ENCODE peak calls at places on chromosomes 5 and 9, in four cellular contexts. F, E, N and P are unnamed samples.

GRCh38 chr9:128372188-128372641 is 1.0 kb downstream of the URM1 start:
- DNase-seq in F (no peak), E (peak; percentile 60), N (no peak), P (no peak)

GRCh38 chr9:132506907-132507669 is 75.3 kb upstream of the BARHL1 start:
- DNase-seq in E (no peak), F (peak; percentile 40), N (no peak), P (no peak)

GRCh38 chr9:120891255-120891954 is 14.4 kb upstream of the PHF19 start:
- DNase-seq in N (no peak), E (no peak), F (peak; percentile 71), P (no peak)

GRCh38 chr5:85000671-85001070 is 616.0 kb upstream of the EDIL3 start:
- DNase-seq in N (no peak), E (no peak), F (no peak), P (no peak)

GRCh38 chr5:167993771-167994170 is 297.7 kb upstream of the WWC1 start:
- DNase-seq in F (no peak), N (no peak), E (no peak), P (no peak)

GRCh38 chr9:104319198-104319597 is 184.9 kb upstream of the OR13F1 start:
- DNase-seq in N (no peak), E (no peak), F (no peak), P (no peak)

GRCh38 chr9:98902925-98903324 is 40.8 kb upstream of the COL15A1 start:
- DNase-seq in N (no peak), E (no peak), F (no peak), P (no peak)

GRCh38 chr5:176425791-176426190 is 9.5 kb upstream of the CLTB start:
- DNase-seq in F (no peak), N (no peak), E (no peak), P (no peak)

GRCh38 chr5:52861368-52861767 is 73.7 kb downstream of the ITGA1 start:
- DNase-seq in E (no peak), F (no peak), N (no peak), P (no peak)

GRCh38 chr9:135413086-135413375 is 66.6 kb upstream of the PPP1R26 start:
- DNase-seq in N (no peak), F (no peak), E (no peak), P (no peak)

GRCh38 chr9:87100001-87100400 is 152.7 kb upstream of the GAS1 start:
- DNase-seq in N (no peak), F (no peak), E (no peak), P (no peak)

GRCh38 chr5:83974151-83974822 is 253.6 kb upstream of the HAPLN1 start:
- DNase-seq in E (peak; percentile 12), N (no peak), F (no peak), P (no peak)

GRCh38 chr5:139215176-139215975 is 17.2 kb upstream of the SIL1 start:
- DNase-seq in F (no peak), N (no peak), E (peak; percentile 90), P (peak; percentile 83)

GRCh38 chr5:122311400-122311887 is 593 bp upstream of the SNCAIP start:
- DNase-seq in N (no peak), E (peak; percentile 47), F (no peak), P (no peak)

GRCh38 chr5:45507174-45507573 is 189.0 kb downstream of the HCN1 start:
- DNase-seq in E (peak; percentile 78), F (no peak), N (no peak), P (no peak)

GRCh38 chr9:89814340-89815040 is 209.7 kb downstream of the GADD45G start:
- DNase-seq in N (no peak), F (no peak), E (peak; percentile 60), P (no peak)

GRCh38 chr5:6753851-6754250 is 40.6 kb downstream of the TENT4A start:
- DNase-seq in N (no peak), F (no peak), E (no peak), P (no peak)

GRCh38 chr5:133977858-133978257 is 9.4 kb upstream of the C5orf15 start:
- DNase-seq in F (no peak), E (no peak), N (no peak), P (no peak)

GRCh38 chr5:79935992-79936643 is 54.9 kb downstream of the MTX3 start:
- DNase-seq in F (no peak), N (no peak), E (no peak), P (no peak)

GRCh38 chr9:121596515-121596914 is 54.9 kb upstream of the DAB2IP start:
- DNase-seq in N (no peak), F (no peak), E (no peak), P (no peak)

GRCh38 chr9:78443946-78444345 is 147.0 kb downstream of the PSAT1 start:
- DNase-seq in N (no peak), E (no peak), F (no peak), P (no peak)

GRCh38 chr5:11617080-11617479 is 287.2 kb downstream of the CTNND2 start:
- DNase-seq in F (no peak), N (no peak), E (no peak), P (no peak)

GRCh38 chr5:159458217-159458711 is 128.0 kb upstream of the IL12B start:
- DNase-seq in F (no peak), E (no peak), N (no peak), P (no peak)
- TF ChIP-seq POLR2AphosphoS5 in F (no peak), E (no peak), N (no peak), P (no peak)

GRCh38 chr9:83701769-83702168 is 6.0 kb downstream of the UBQLN1 start:
- DNase-seq in F (no peak), N (no peak), E (peak; percentile 88), P (no peak)
- H3K27ac ChIP-seq in F (peak overlapping the region; percentile 28), N (no peak overlapping the region), E (peak overlapping the region; percentile 57), P (no peak overlapping the region)

GRCh38 chr5:32805966-32806626 is 95.0 kb downstream of the NPR3 start:
- DNase-seq in F (no peak), N (no peak), E (no peak), P (no peak)
- H3K9ac ChIP-seq in F (no peak overlapping the region), N (no peak overlapping the region), E (no peak overlapping the region), P (no peak overlapping the region)

GRCh38 chr9:137127301-137128157 is 11.4 kb upstream of the GRIN1 start:
- DNase-seq in F (peak; percentile 47), N (no peak), E (peak; percentile 35), P (no peak)

GRCh38 chr9:137128158-137129088 is 10.5 kb upstream of the GRIN1 start:
- DNase-seq in N (no peak), E (no peak), F (peak; percentile 18), P (no peak)

GRCh38 chr9:137129089-137129455 is 9.9 kb upstream of the GRIN1 start:
- DNase-seq in F (no peak), N (no peak), E (no peak), P (no peak)

GRCh38 chr9:137130176-137130755 is 8.7 kb upstream of the GRIN1 start:
- DNase-seq in F (no peak), E (no peak), N (no peak), P (no peak)

GRCh38 chr9:137129456-137130175 is 9.3 kb upstream of the GRIN1 start:
- DNase-seq in N (peak; percentile 81), F (peak; percentile 88), E (peak; percentile 92), P (peak; percentile 40)
- TF ChIP-seq POLR2AphosphoS5 in N (peak; percentile 96), F (peak; percentile 82), E (peak; percentile 92), P (peak; percentile 92)

GRCh38 chr9:109325089-109325488 is 4.2 kb upstream of the EPB41L4B start:
- DNase-seq in E (no peak), N (no peak), F (no peak), P (no peak)

GRCh38 chr9:109331353-109331752 is 10.5 kb upstream of the EPB41L4B start:
- DNase-seq in E (no peak), F (no peak), N (no peak), P (no peak)

GRCh38 chr9:109335121-109335520 is 14.3 kb upstream of the EPB41L4B start:
- DNase-seq in N (no peak), F (no peak), E (no peak), P (no peak)

GRCh38 chr9:109323771-109324170 is 2.9 kb upstream of the EPB41L4B start:
- DNase-seq in E (no peak), F (no peak), N (no peak), P (no peak)

DNA sequence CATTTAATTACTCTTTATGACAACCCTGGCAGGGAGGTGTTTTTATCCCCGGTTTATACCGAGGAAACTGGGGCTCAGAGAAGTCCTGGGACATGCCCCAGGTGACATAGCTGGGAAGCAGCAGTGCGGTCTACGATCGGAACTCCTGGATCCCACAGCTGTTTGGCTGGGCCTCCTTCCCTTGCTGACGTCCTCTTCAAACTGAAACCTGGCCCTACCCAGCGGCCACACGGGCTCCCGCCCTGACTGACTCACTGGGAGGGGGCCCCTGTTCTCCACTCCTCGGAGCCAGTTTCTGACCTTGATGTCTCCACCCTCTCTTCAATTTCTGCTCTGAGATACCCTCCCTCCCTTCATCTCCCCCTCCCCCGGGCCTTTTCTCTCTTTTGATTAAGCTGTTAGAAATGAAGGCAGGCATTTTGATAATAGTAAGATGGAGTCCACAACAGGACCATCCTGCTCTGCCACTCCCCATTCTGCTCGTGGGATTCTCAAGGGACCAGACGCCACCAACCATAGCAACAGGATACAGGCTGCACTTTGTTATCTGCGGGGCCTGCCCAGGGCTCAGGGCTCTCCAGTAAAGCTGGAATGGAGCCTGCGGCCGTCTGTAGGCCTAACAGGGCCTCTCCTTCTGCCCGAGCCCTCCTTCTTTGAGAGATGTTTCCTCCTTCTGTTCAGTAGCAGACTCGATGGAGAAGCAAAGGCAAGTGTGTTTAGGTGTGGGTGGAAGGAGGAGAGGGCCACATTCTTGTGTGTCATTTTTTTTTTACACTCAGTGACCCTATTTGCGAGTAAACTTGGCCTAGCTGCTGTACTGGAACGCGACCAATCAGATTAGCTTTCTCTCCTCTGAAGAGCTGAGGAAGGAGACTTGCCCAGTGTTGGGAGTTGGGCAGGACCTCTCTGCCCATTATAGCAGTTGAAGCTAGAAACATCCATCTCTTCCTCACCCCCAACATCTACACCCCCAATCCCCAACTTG is 8.7 kb upstream of the EPB41L4B start:
- DNase-seq in E (no peak), F (no peak), N (no peak), P (no peak)
- H3K27ac ChIP-seq in E (no peak overlapping the region), F (no peak overlapping the region), N (no peak overlapping the region), P (no peak overlapping the region)

GRCh38 chr5:24643255-24643654 is 1.5 kb downstream of the CDH10 start:
- DNase-seq in N (no peak), E (no peak), F (no peak), P (no peak)

GRCh38 chr5:24646915-24647314 is 2.1 kb upstream of the CDH10 start:
- DNase-seq in N (no peak), F (no peak), E (no peak), P (no peak)

GRCh38 chr5:24642022-24642421 is 2.8 kb downstream of the CDH10 start:
- DNase-seq in E (no peak), F (no peak), N (no peak), P (peak; percentile 55)

GRCh38 chr5:24643880-24644279 is 898 bp downstream of the CDH10 start:
- DNase-seq in F (no peak), E (no peak), N (no peak), P (no peak)

GRCh38 chr5:24644757-24645156 is at the start of gene CDH10:
- DNase-seq in F (no peak), E (no peak), N (no peak), P (no peak)
- H3K9ac ChIP-seq in F (no peak within 1 kb of the TSS), E (no peak within 1 kb of the TSS), N (no peak within 1 kb of the TSS), P (no peak within 1 kb of the TSS)

GRCh38 chr5:172903790-172904189 is 55.4 kb upstream of the RPL26L1 start:
- DNase-seq in E (peak; percentile 84), N (peak; percentile 7), F (no peak), P (peak; percentile 70)
- TF ChIP-seq POLR2AphosphoS5 in E (peak; percentile 48), N (peak; percentile 58), F (no peak), P (peak; percentile 43)